ENCODE peak calls at places on chromosomes 11 and 22, in eight cellular contexts. O is tibial nerve, S is colonic mucosa, N is A549, K is body of pancreas, X is HCT116, R is K562, C is pancreas. B is an unnamed sample. For H3K4me1, the result is how much of the 10 kb centered on the place peaks cover.

GRCh38 chr11:456533-456932 is 6.5 kb downstream of the PTDSS2 start:
- DNase-seq in O (no peak), S (no peak), N (no peak), K (no peak), X (no peak), R (no peak), C (no peak), B (no peak)

GRCh38 chr11:31325162-31325561 is 44.4 kb downstream of the DCDC1 start:
- DNase-seq in O (peak), S (no peak), N (no peak), K (no peak), X (no peak), R (no peak), C (no peak), B (no peak)

GRCh38 chr11:35083181-35084061 is 55.5 kb upstream of the CD44 start:
- DNase-seq in O (peak), S (peak), N (peak), K (peak), X (peak), R (no peak), C (peak), B (no peak)

GRCh38 chr11:16690061-16690460 is 48.4 kb upstream of the C11orf58 start:
- DNase-seq in O (no peak), S (no peak), N (no peak), K (no peak), X (no peak), R (no peak), C (no peak), B (no peak)

GRCh38 chr11:134562176-134562575 is 150.1 kb upstream of the B3GAT1 start:
- DNase-seq in O (no peak), S (no peak), N (no peak), K (no peak), X (no peak), R (no peak), C (no peak), B (no peak)

GRCh38 chr11:70694371-70694770 is 296.0 kb downstream of the CTTN start:
- DNase-seq in O (no peak), S (no peak), N (no peak), K (no peak), X (no peak), R (no peak), C (no peak), B (no peak)

GRCh38 chr11:115736146-115736545 is 231.9 kb upstream of the CADM1 start:
- DNase-seq in O (no peak), S (no peak), N (no peak), K (no peak), X (no peak), R (no peak), C (no peak), B (no peak)

GRCh38 chr11:535519-536454 is at the start of gene HRAS:
- DNase-seq in O (peak), S (peak), N (peak), K (peak), X (peak), R (peak), C (peak), B (peak)

GRCh38 chr22:32696089-32696488 is 105.4 kb upstream of the TIMP3 start:
- DNase-seq in O (no peak), S (no peak), N (no peak), K (no peak), X (no peak), R (no peak), C (no peak), B (no peak)

GRCh38 chr22:22666307-22667091 is 22.1 kb downstream of the GGTLC2 start:
- DNase-seq in O (no peak), S (peak), N (peak), K (peak), X (no peak), R (peak), C (no peak), B (peak)

GRCh38 chr11:104000798-104001197 is 35.6 kb upstream of the DDI1 start:
- DNase-seq in O (no peak), S (no peak), N (no peak), K (no peak), X (no peak), R (no peak), C (no peak), B (no peak)

GRCh38 chr11:75233688-75234295 is 6.8 kb upstream of the TPBGL start:
- DNase-seq in O (peak), S (peak), N (no peak), K (no peak), X (no peak), R (no peak), C (peak), B (no peak)

GRCh38 chr22:32205974-32206773 is 1.3 kb upstream of the RFPL2 start:
- DNase-seq in O (no peak), S (no peak), N (peak), K (no peak), X (no peak), R (no peak), C (no peak), B (no peak)

GRCh38 chr11:20671856-20672546 is 2.6 kb downstream of the NELL1 start:
- DNase-seq in O (no peak), S (no peak), N (peak), K (no peak), X (peak), R (no peak), C (no peak), B (no peak)

GRCh38 chr11:92929168-92930053 is 40.0 kb upstream of the MTNR1B start:
- DNase-seq in O (no peak), S (no peak), N (no peak), K (no peak), X (no peak), R (no peak), C (no peak), B (no peak)

GRCh38 chr11:783581-784015 is 6.3 kb downstream of the CEND1 start:
- DNase-seq in O (peak), S (peak), N (no peak), K (peak), X (peak), R (peak), C (peak), B (peak)

GRCh38 chr11:108037636-108038035 is 28.9 kb downstream of the CUL5 start:
- DNase-seq in O (no peak), S (no peak), N (no peak), K (no peak), X (no peak), R (no peak), C (no peak), B (no peak)

GRCh38 chr11:3880724-3881123 is 25.3 kb downstream of the STIM1 start:
- DNase-seq in O (no peak), S (no peak), N (no peak), K (no peak), X (no peak), R (no peak), C (no peak), B (peak)

GRCh38 chr11:3879216-3879966 is 23.9 kb downstream of the STIM1 start:
- DNase-seq in O (no peak), S (no peak), N (no peak), K (no peak), X (no peak), R (no peak), C (no peak), B (no peak)

GRCh38 chr11:3878036-3878584 is 22.6 kb downstream of the STIM1 start:
- DNase-seq in O (no peak), S (no peak), N (no peak), K (no peak), X (no peak), R (no peak), C (no peak), B (no peak)

GRCh38 chr11:3877252-3878035 is 22.0 kb downstream of the STIM1 start:
- DNase-seq in O (no peak), S (no peak), N (no peak), K (no peak), X (no peak), R (no peak), C (no peak), B (no peak)

GRCh38 chr11:3879967-3880542 is 24.6 kb downstream of the STIM1 start:
- DNase-seq in O (no peak), S (peak), N (no peak), K (peak), X (no peak), R (no peak), C (no peak), B (no peak)
- H3K4me1 ChIP-seq in O (under half), S (under half), N (under half), K (under half), X (under half), R (under half), C (under half), B (under half)

GRCh38 chr22:44824271-44824670 is 71.9 kb downstream of the ARHGAP8 start:
- DNase-seq in O (no peak), S (no peak), N (no peak), K (no peak), X (no peak), R (no peak), C (no peak), B (no peak)

GRCh38 chr22:44825310-44826150 is 73.2 kb downstream of the ARHGAP8 start:
- DNase-seq in O (no peak), S (no peak), N (no peak), K (no peak), X (no peak), R (no peak), C (no peak), B (no peak)

GRCh38 chr22:44827666-44828065 is 75.3 kb downstream of the ARHGAP8 start:
- DNase-seq in O (no peak), S (no peak), N (no peak), K (no peak), X (no peak), R (no peak), C (no peak), B (no peak)

GRCh38 chr22:44831885-44832284 is 79.5 kb downstream of the ARHGAP8 start:
- DNase-seq in O (no peak), S (no peak), N (no peak), K (no peak), X (no peak), R (no peak), C (no peak), B (no peak)

GRCh38 chr22:44828193-44828592 is 75.8 kb downstream of the ARHGAP8 start:
- DNase-seq in O (no peak), S (no peak), N (peak), K (no peak), X (no peak), R (peak), C (no peak), B (peak)
- TF ChIP-seq CTCF in O (peak), S (peak), N (peak), K (no peak), X (peak), R (peak), C (no peak), B (peak)

GRCh38 chr11:44622190-44622650 is 56.8 kb downstream of the CD82 start:
- DNase-seq in O (no peak), S (peak), N (no peak), K (peak), X (no peak), R (no peak), C (peak), B (no peak)

GRCh38 chr11:44619931-44620725 is 54.7 kb downstream of the CD82 start:
- DNase-seq in O (no peak), S (peak), N (no peak), K (peak), X (no peak), R (no peak), C (peak), B (no peak)

GRCh38 chr11:44622721-44623258 is 57.3 kb downstream of the CD82 start:
- DNase-seq in O (peak), S (peak), N (no peak), K (peak), X (no peak), R (no peak), C (peak), B (no peak)

GRCh38 chr11:44621784-44622183 is 56.3 kb downstream of the CD82 start:
- DNase-seq in O (no peak), S (no peak), N (no peak), K (no peak), X (no peak), R (no peak), C (no peak), B (no peak)

GRCh38 chr11:44621140-44621681 is 55.7 kb downstream of the CD82 start:
- DNase-seq in O (peak), S (peak), N (peak), K (peak), X (peak), R (peak), C (peak), B (peak)
- H3K4me3 ChIP-seq in O (no peak), S (peak), N (peak), K (no peak), X (peak), R (peak), C (no peak), B (no peak)

DNA sequence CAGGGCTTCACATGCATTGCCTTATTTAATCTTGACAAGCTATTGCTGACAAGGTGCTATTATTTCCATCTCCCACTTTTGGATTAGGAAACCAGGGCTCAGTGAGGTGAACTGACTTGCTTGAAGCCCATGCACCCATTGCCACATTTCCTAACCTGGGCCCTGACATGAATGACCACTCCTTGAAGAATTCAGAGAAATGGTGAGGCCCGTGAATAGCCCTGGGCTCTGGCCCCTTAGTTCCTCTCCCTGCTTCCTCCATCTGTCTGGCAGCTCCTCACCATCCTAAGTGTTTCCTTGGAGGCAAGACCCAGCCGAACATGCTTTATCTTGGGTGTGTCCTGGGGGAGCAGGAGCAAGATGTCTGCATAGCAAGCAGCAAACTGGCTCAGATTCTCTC is 56.1 kb upstream of the NECTIN1 start:
- DNase-seq in O (no peak), S (no peak), N (no peak), K (no peak), X (no peak), R (no peak), C (no peak), B (no peak)
- H3K4me1 ChIP-seq in O (under half), S (under half), N (under half), K (under half), X (under half), R (under half), C (under half), B (under half)

GRCh38 chr11:119101759-119102423 is at the start of gene DPAGT1:
- DNase-seq in O (peak), S (peak), N (peak), K (peak), X (peak), R (peak), C (peak), B (peak)

GRCh38 chr11:119100246-119100959 is 1.2 kb downstream of the DPAGT1 start:
- DNase-seq in O (no peak), S (no peak), N (peak), K (no peak), X (peak), R (peak), C (no peak), B (peak)

GRCh38 chr11:119099707-119100106 is 1.9 kb downstream of the DPAGT1 start:
- DNase-seq in O (no peak), S (no peak), N (no peak), K (no peak), X (no peak), R (no peak), C (no peak), B (no peak)

GRCh38 chr11:119100960-119101349 is 698 bp downstream of the DPAGT1 start:
- DNase-seq in O (no peak), S (no peak), N (no peak), K (no peak), X (no peak), R (no peak), C (no peak), B (no peak)

GRCh38 chr11:119101367-119101758 is 290 bp downstream of the DPAGT1 start:
- DNase-seq in O (no peak), S (peak), N (no peak), K (no peak), X (no peak), R (peak), C (no peak), B (no peak)
- TF ChIP-seq CTCF in O (no peak), S (no peak), N (no peak), K (no peak), X (no peak), R (peak), C (no peak), B (no peak)

GRCh38 chr11:14117632-14118031 is 155.1 kb downstream of the SPON1 start:
- DNase-seq in O (no peak), S (no peak), N (no peak), K (no peak), X (no peak), R (no peak), C (no peak), B (no peak)
- H3K4me3 ChIP-seq in O (no peak), S (no peak), N (no peak), K (no peak), X (no peak), R (no peak), C (no peak), B (no peak)

B was measured in BE2C.